ENCODE peak calls at places on chromosomes 5 and 9, in nine cellular contexts. H, F, G, J, D, K, A, I and N are unnamed samples.

GRCh38 chr5:169886033-169886432 is 94.3 kb downstream of the INSYN2B start:
- DNase-seq in D (no peak), H (no peak), K (no peak), A (no peak), G (no peak), F (no peak), J (no peak), I (no peak), N (no peak)

GRCh38 chr5:141330299-141331080 is at the start of gene PCDHGA1:
- DNase-seq in K (no peak), G (peak), J (no peak), H (peak), F (peak), D (peak), I (no peak), A (peak), N (peak)

GRCh38 chr5:1771149-1772065 is 28.2 kb downstream of the MRPL36 start:
- DNase-seq in H (no peak), F (no peak), I (no peak), J (peak), A (no peak), D (no peak), G (no peak), K (peak), N (no peak)

GRCh38 chr9:93697352-93698139 is 121.2 kb downstream of the PHF2 start:
- DNase-seq in I (peak), A (no peak), F (no peak), D (peak), K (no peak), G (no peak), H (no peak), J (peak), N (no peak)

GRCh38 chr5:66888613-66889012 is 292.4 kb downstream of the MAST4 start:
- DNase-seq in G (no peak), D (no peak), I (no peak), J (no peak), A (no peak), F (no peak), H (no peak), K (no peak), N (no peak)

GRCh38 chr5:166493627-166494026 is 1797.8 kb upstream of the WWC1 start:
- DNase-seq in H (no peak), G (no peak), K (no peak), D (no peak), F (no peak), I (no peak), A (no peak), J (no peak), N (no peak)

GRCh38 chr5:90306613-90307012 is 102.9 kb downstream of the CETN3 start:
- DNase-seq in G (no peak), H (no peak), A (no peak), J (no peak), I (no peak), F (no peak), D (no peak), K (no peak), N (no peak)

GRCh38 chr9:134453776-134454175 is 127.5 kb downstream of the RXRA start:
- DNase-seq in H (no peak), I (no peak), K (no peak), D (no peak), J (no peak), A (no peak), G (no peak), F (no peak), N (no peak)

GRCh38 chr9:114203410-114204140 is 48.2 kb downstream of the COL27A1 start:
- DNase-seq in D (no peak), H (no peak), G (no peak), F (peak), J (no peak), I (no peak), K (no peak), A (no peak), N (no peak)

GRCh38 chr5:132010645-132011560 is 555 bp downstream of the ACSL6 start:
- DNase-seq in F (no peak), G (no peak), D (no peak), A (no peak), I (no peak), J (no peak), H (no peak), K (peak), N (peak)

GRCh38 chr5:911601-912000 is 18.9 kb downstream of the TRIP13 start:
- DNase-seq in K (no peak), I (no peak), F (peak), A (no peak), H (no peak), G (peak), J (no peak), D (no peak), N (no peak)

GRCh38 chr5:98813755-98814154 is 40.3 kb downstream of the RGMB start:
- DNase-seq in A (no peak), J (no peak), G (no peak), H (no peak), I (no peak), F (peak), D (no peak), K (no peak), N (no peak)

GRCh38 chr5:34534237-34535108 is 121.7 kb upstream of the RAI14 start:
- DNase-seq in F (peak), I (no peak), K (no peak), H (no peak), J (no peak), A (no peak), G (no peak), D (no peak), N (no peak)

GRCh38 chr5:30279237-30279636 is 914.2 kb upstream of the CDH6 start:
- DNase-seq in D (no peak), F (no peak), G (no peak), I (no peak), J (no peak), H (no peak), A (no peak), K (no peak), N (no peak)

GRCh38 chr5:144202072-144202471 is 31.4 kb downstream of the KCTD16 start:
- DNase-seq in J (peak), G (peak), A (no peak), I (peak), K (no peak), D (peak), F (no peak), H (peak), N (no peak)

GRCh38 chr9:70802206-70802605 is 319.2 kb downstream of the TRPM3 start:
- DNase-seq in G (no peak), K (no peak), H (no peak), A (no peak), J (no peak), D (no peak), I (no peak), F (peak), N (no peak)

GRCh38 chr5:149228610-149229297 is 42.9 kb upstream of the AFAP1L1 start:
- DNase-seq in H (no peak), F (peak), K (no peak), A (no peak), G (peak), I (no peak), J (peak), D (peak), N (no peak)

GRCh38 chr5:161687316-161687715 is 1.8 kb downstream of the GABRA6 start:
- DNase-seq in H (no peak), I (no peak), J (no peak), G (no peak), F (no peak), A (no peak), K (no peak), D (no peak), N (no peak)

GRCh38 chr9:83466877-83467276 is 71.3 kb downstream of the FRMD3 start:
- DNase-seq in I (no peak), D (no peak), K (no peak), H (no peak), G (no peak), J (no peak), F (no peak), A (no peak), N (no peak)

GRCh38 chr5:179497636-179498365 is 52.6 kb upstream of the RUFY1 start:
- DNase-seq in G (no peak), F (no peak), D (no peak), I (no peak), A (no peak), H (no peak), K (no peak), J (no peak), N (no peak)

GRCh38 chr9:131627846-131628820 is 82.8 kb downstream of the PRRT1B start:
- DNase-seq in K (no peak), J (no peak), I (peak), D (no peak), A (peak), H (no peak), G (no peak), F (no peak), N (peak)

GRCh38 chr5:43573058-43573457 is 16.2 kb upstream of the PAIP1 start:
- DNase-seq in K (no peak), I (no peak), J (no peak), H (no peak), D (peak), A (no peak), F (peak), G (no peak), N (no peak)

GRCh38 chr9:131621551-131622321 is 76.4 kb downstream of the PRRT1B start:
- DNase-seq in G (no peak), D (no peak), H (no peak), I (no peak), A (no peak), F (no peak), K (peak), J (no peak), N (no peak)

GRCh38 chr9:131678499-131679111 is 61.3 kb downstream of the RAPGEF1 start:
- DNase-seq in G (peak), F (peak), H (no peak), I (peak), K (peak), J (peak), A (peak), D (no peak), N (peak)

GRCh38 chr9:16689352-16689938 is 181.0 kb downstream of the BNC2 start:
- DNase-seq in G (no peak), F (no peak), H (peak), J (peak), K (no peak), I (no peak), A (no peak), D (peak), N (no peak)

GRCh38 chr5:7392401-7393024 is 3.4 kb upstream of the ADCY2 start:
- DNase-seq in D (no peak), I (no peak), J (peak), A (no peak), F (no peak), G (peak), K (no peak), H (peak), N (no peak)

GRCh38 chr5:139636207-139636792 is 11.8 kb upstream of the CXXC5 start:
- DNase-seq in D (peak), H (no peak), G (no peak), J (peak), A (no peak), F (no peak), K (no peak), I (peak), N (no peak)

GRCh38 chr5:76643371-76643770 is 20.2 kb upstream of the F2RL2 start:
- DNase-seq in A (no peak), D (no peak), G (no peak), K (no peak), H (no peak), I (no peak), J (no peak), F (no peak), N (no peak)

GRCh38 chr5:140466981-140467742 is 65.5 kb downstream of the ANKHD1 start:
- DNase-seq in I (no peak), K (no peak), D (no peak), H (no peak), J (no peak), G (no peak), A (no peak), F (no peak), N (no peak)

GRCh38 chr5:175893466-175893865 is 22.1 kb downstream of the CPLX2 start:
- DNase-seq in I (peak), D (no peak), J (peak), F (no peak), A (no peak), H (no peak), G (no peak), K (no peak), N (no peak)

GRCh38 chr9:88852794-88853193 is 138.5 kb upstream of the S1PR3 start:
- DNase-seq in K (no peak), J (no peak), G (peak), F (peak), D (no peak), I (no peak), A (no peak), H (no peak), N (no peak)

GRCh38 chr9:92506184-92506857 is 24.0 kb upstream of the ASPN start:
- DNase-seq in H (no peak), K (no peak), A (no peak), I (no peak), G (peak), D (no peak), J (no peak), F (peak), N (no peak)

GRCh38 chr5:179893958-179894895 is 13.5 kb downstream of the TBC1D9B start:
- DNase-seq in K (peak), D (no peak), I (no peak), A (no peak), J (no peak), H (no peak), F (no peak), G (no peak), N (no peak)

GRCh38 chr9:72356019-72356653 is 8.9 kb downstream of the ZFAND5 start:
- DNase-seq in I (no peak), K (no peak), H (no peak), A (no peak), J (no peak), D (no peak), G (no peak), F (no peak), N (no peak)

GRCh38 chr9:100066539-100066938 is 32.3 kb downstream of the ERP44 start:
- DNase-seq in I (no peak), D (no peak), G (no peak), F (peak), A (no peak), K (no peak), J (no peak), H (no peak), N (no peak)

GRCh38 chr9:73022353-73022752 is 69.5 kb upstream of the ALDH1A1 start:
- DNase-seq in I (no peak), J (no peak), G (no peak), D (no peak), K (no peak), A (no peak), F (no peak), H (no peak), N (no peak)

GRCh38 chr9:135077497-135078200 is 9.8 kb upstream of the OLFM1 start:
- DNase-seq in D (no peak), H (no peak), G (peak), A (no peak), K (no peak), J (no peak), F (no peak), I (no peak), N (peak)